ENCODE peak calls at places on chromosome 16, in nine cellular contexts. J is C1 segment of cervical spinal cord; U is NCI-H510A; C is CD8-positive, alpha-beta memory T cell; Q is omental fat pad; R is cardiac muscle cell; P is germinal center; Z is LoVo; M is mucosa of descending colon. X is an unnamed sample.

GRCh38 chr16:89155184-89155679 is 16.3 kb upstream of the CDH15 start:
- DNase-seq in P (no peak), J (no peak), Q (no peak), R (peak), M (peak), Z (no peak), U (no peak), C (no peak), X (peak)

GRCh38 chr16:22220076-22220453 is 14.0 kb downstream of the EEF2K start:
- DNase-seq in M (peak), U (no peak), J (no peak), R (peak), Q (no peak), Z (peak), P (no peak), C (no peak), X (peak)

GRCh38 chr16:19677403-19677802 is 40.6 kb downstream of the KNOP1 start:
- DNase-seq in Q (no peak), U (no peak), R (no peak), M (no peak), P (no peak), Z (no peak), C (no peak), J (no peak), X (no peak)

GRCh38 chr16:30011505-30012480 is 966 bp upstream of the DOC2A start:
- DNase-seq in C (no peak), U (no peak), P (no peak), Z (no peak), R (no peak), J (no peak), M (no peak), Q (no peak), X (no peak)

GRCh38 chr16:14196011-14196410 is 124.9 kb downstream of the MRTFB start:
- DNase-seq in Z (no peak), Q (no peak), C (no peak), P (no peak), R (no peak), J (no peak), M (no peak), U (no peak), X (no peak)

GRCh38 chr16:88593489-88593888 is 23.3 kb downstream of the ZC3H18 start:
- DNase-seq in P (no peak), M (no peak), R (no peak), C (no peak), J (peak), Q (no peak), Z (no peak), U (no peak), X (no peak)

GRCh38 chr16:29925805-29926674 is at the start of gene KCTD13:
- DNase-seq in P (peak), Z (peak), U (peak), R (peak), C (peak), M (peak), Q (peak), J (peak), X (peak)

GRCh38 chr16:1745181-1745899 is 26.0 kb downstream of the NME3 start:
- DNase-seq in Z (no peak), Q (no peak), M (no peak), P (no peak), J (no peak), R (no peak), U (no peak), C (no peak), X (peak)

GRCh38 chr16:20910781-20911321 is 10.3 kb downstream of the LYRM1 start:
- DNase-seq in P (no peak), C (no peak), J (no peak), Q (no peak), R (no peak), Z (peak), M (no peak), U (no peak), X (peak)

GRCh38 chr16:9318764-9319163 is 227.3 kb downstream of the HAPSTR1 start:
- DNase-seq in U (no peak), Q (no peak), P (no peak), C (no peak), Z (no peak), J (no peak), R (no peak), M (no peak), X (no peak)

GRCh38 chr16:50916040-50916439 is 174.2 kb downstream of the CYLD start:
- DNase-seq in J (no peak), U (no peak), M (no peak), Q (no peak), P (no peak), C (no peak), R (no peak), Z (no peak), X (no peak)

GRCh38 chr16:54937673-54938350 is 7.1 kb downstream of the IRX5 start:
- DNase-seq in Z (no peak), P (no peak), C (no peak), R (no peak), M (no peak), J (no peak), Q (no peak), U (no peak), X (no peak)

X was measured in astrocyte of the spinal cord.